ENCODE peak calls at places on chromosomes 11 and 22, in eight cellular contexts. B is skeletal muscle cell; N is stimulated activated naive CD4-positive, alpha-beta T cell; K is T-helper 2 cell; X is ELR; V is left ventricle myocardium inferior; W is Right ventricle myocardium superior; O is stimulated activated CD8-positive, alpha-beta memory T cell treated with anti-CD3 and anti-CD28 coated beads, Interleukin-4, amount 100 ng/mL, for 1 hour. G is an unnamed sample.

GRCh38 chr11:84993386-84993785 is 633.8 kb downstream of the DLG2 start:
- DNase-seq in B (no peak), N (no peak), K (no peak), X (peak; percentile 16), V (no peak), W (no peak), O (no peak), G (no peak)

GRCh38 chr11:91802475-91802874 is 422.1 kb upstream of the FAT3 start:
- DNase-seq in B (no peak), N (no peak), K (no peak), X (no peak), V (no peak), W (no peak), O (no peak), G (no peak)

GRCh38 chr11:115845872-115846271 is 341.7 kb upstream of the CADM1 start:
- DNase-seq in B (no peak), N (no peak), K (no peak), X (no peak), V (no peak), W (no peak), O (no peak), G (no peak)

GRCh38 chr11:76807206-76807875 is 24.2 kb downstream of the TSKU start:
- DNase-seq in B (no peak), N (peak; percentile 40), K (peak; percentile 34), X (peak; percentile 88), V (peak; percentile 86), W (peak; percentile 92), O (peak; percentile 33), G (peak; percentile 93)

GRCh38 chr11:69106124-69106811 is 49.5 kb upstream of the SMIM38 start:
- DNase-seq in B (no peak), N (no peak), K (no peak), X (no peak), V (no peak), W (peak; percentile 44), O (no peak), G (peak; percentile 59)

GRCh38 chr11:2837096-2837601 is 48.4 kb downstream of the CDKN1C start:
- DNase-seq in B (no peak), N (no peak), K (no peak), X (peak; percentile 62), V (peak; percentile 73), W (peak; percentile 86), O (no peak), G (peak; percentile 82)

GRCh38 chr11:109885006-109885405 is 208.2 kb upstream of the ZC3H12C start:
- DNase-seq in B (no peak), N (no peak), K (no peak), X (no peak), V (no peak), W (no peak), O (no peak), G (no peak)

GRCh38 chr11:43833657-43834073 is 47.0 kb upstream of the ALKBH3 start:
- DNase-seq in B (no peak), N (no peak), K (no peak), X (peak; percentile 26), V (no peak), W (no peak), O (no peak), G (no peak)

GRCh38 chr11:87228820-87229219 is 191.1 kb downstream of the TMEM135 start:
- DNase-seq in B (no peak), N (no peak), K (no peak), X (no peak), V (no peak), W (no peak), O (no peak), G (no peak)

GRCh38 chr22:30217698-30218565 is 28.6 kb downstream of the LIF start:
- DNase-seq in B (no peak), N (no peak), K (no peak), X (no peak), V (no peak), W (no peak), O (no peak), G (no peak)

G was measured in Right ventricle myocardium inferior.